ENCODE peak calls at places on chromosomes 2 and 18, in seven cellular contexts. Y is stimulated activated CD8-positive, alpha-beta memory T cell treated with anti-CD3 and anti-CD28 coated beads, Interleukin-2, amount 100 ng/mL, for 1 hour; R is Kasumi-1; A is cardiac muscle cell; S is GM10248; M is EL; Z is KG1. E is an unnamed sample.

GRCh38 chr2:102046135-102046901 is 54.6 kb downstream of the IL1R2 start:
- DNase-seq in Y (no peak), R (no peak), A (peak), S (no peak), M (no peak), Z (no peak), E (no peak)

GRCh38 chr18:72325307-72325706 is 218.8 kb downstream of the CBLN2 start:
- DNase-seq in Y (no peak), R (no peak), A (no peak), S (no peak), M (no peak), Z (no peak), E (no peak)

GRCh38 chr2:136356111-136357033 is 238.4 kb upstream of the CXCR4 start:
- DNase-seq in Y (no peak), R (no peak), A (no peak), S (no peak), M (no peak), Z (no peak), E (no peak)

GRCh38 chr18:48730010-48730409 is 191.2 kb downstream of the CTIF start:
- DNase-seq in Y (no peak), R (no peak), A (no peak), S (no peak), M (no peak), Z (no peak), E (no peak)

GRCh38 chr2:120177011-120177621 is 46.1 kb downstream of the TMEM185B start:
- DNase-seq in Y (peak), R (peak), A (no peak), S (peak), M (no peak), Z (peak), E (no peak)

GRCh38 chr2:165239826-165240618 is 808 bp downstream of the SCN2A start:
- DNase-seq in Y (no peak), R (no peak), A (no peak), S (no peak), M (no peak), Z (no peak), E (no peak)

GRCh38 chr2:18520605-18521031 is 39.8 kb downstream of the RDH14 start:
- DNase-seq in Y (peak), R (peak), A (peak), S (peak), M (peak), Z (peak), E (peak)

GRCh38 chr2:136019304-136019703 is 33.9 kb upstream of the DARS1 start:
- DNase-seq in Y (no peak), R (no peak), A (no peak), S (peak), M (no peak), Z (peak), E (no peak)

GRCh38 chr18:906416-907170 is 1.9 kb downstream of the ADCYAP1 start:
- DNase-seq in Y (no peak), R (no peak), A (no peak), S (no peak), M (no peak), Z (no peak), E (peak)

GRCh38 chr2:222891890-222892289 is 31.1 kb downstream of the ACSL3 start:
- DNase-seq in Y (no peak), R (no peak), A (no peak), S (no peak), M (no peak), Z (no peak), E (no peak)

GRCh38 chr2:86301711-86302202 is 35.7 kb downstream of the REEP1 start:
- DNase-seq in Y (no peak), R (no peak), A (peak), S (no peak), M (no peak), Z (no peak), E (no peak)

GRCh38 chr2:127061377-127062273 is 45.3 kb downstream of the BIN1 start:
- DNase-seq in Y (no peak), R (peak), A (peak), S (no peak), M (peak), Z (no peak), E (no peak)

GRCh38 chr2:205177505-205177904 is 504.8 kb upstream of the NRP2 start:
- DNase-seq in Y (no peak), R (no peak), A (no peak), S (no peak), M (no peak), Z (no peak), E (no peak)

GRCh38 chr18:49976810-49977209 is 163.5 kb upstream of the ACAA2 start:
- DNase-seq in Y (no peak), R (no peak), A (peak), S (no peak), M (no peak), Z (no peak), E (no peak)

GRCh38 chr2:239463541-239464165 is 62.8 kb upstream of the HDAC4 start:
- DNase-seq in Y (no peak), R (no peak), A (no peak), S (no peak), M (no peak), Z (no peak), E (no peak)

GRCh38 chr18:8730080-8730827 is 24.9 kb downstream of the MTCL1 start:
- DNase-seq in Y (no peak), R (peak), A (peak), S (no peak), M (peak), Z (no peak), E (peak)

GRCh38 chr18:9022397-9023170 is 79.9 kb upstream of the NDUFV2 start:
- DNase-seq in Y (no peak), R (no peak), A (peak), S (no peak), M (no peak), Z (no peak), E (no peak)

GRCh38 chr2:109185801-109186570 is 57.0 kb downstream of the SH3RF3 start:
- DNase-seq in Y (no peak), R (no peak), A (peak), S (no peak), M (peak), Z (no peak), E (no peak)

GRCh38 chr2:179558010-179558911 is 293.6 kb upstream of the SESTD1 start:
- DNase-seq in Y (no peak), R (no peak), A (no peak), S (no peak), M (no peak), Z (no peak), E (no peak)

GRCh38 chr18:47863041-47863440 is 67.4 kb downstream of the SMAD2 start:
- DNase-seq in Y (no peak), R (no peak), A (peak), S (no peak), M (no peak), Z (no peak), E (no peak)

GRCh38 chr2:239196474-239197021 is 204.3 kb downstream of the HDAC4 start:
- DNase-seq in Y (no peak), R (no peak), A (no peak), S (no peak), M (no peak), Z (no peak), E (no peak)

GRCh38 chr2:219679571-219679970 is 52.1 kb downstream of the SLC4A3 start:
- DNase-seq in Y (no peak), R (no peak), A (no peak), S (no peak), M (no peak), Z (no peak), E (no peak)

GRCh38 chr2:236554629-236555282 is 14.9 kb upstream of the ACKR3 start:
- DNase-seq in Y (no peak), R (no peak), A (no peak), S (no peak), M (no peak), Z (no peak), E (no peak)

GRCh38 chr2:152240559-152241231 is 65.1 kb upstream of the STAM2 start:
- DNase-seq in Y (no peak), R (no peak), A (peak), S (no peak), M (peak), Z (no peak), E (no peak)

GRCh38 chr2:54772110-54772509 is 48.6 kb downstream of the EML6 start:
- DNase-seq in Y (no peak), R (no peak), A (peak), S (no peak), M (peak), Z (no peak), E (no peak)

GRCh38 chr2:202932425-202933138 is 20.5 kb downstream of the CARF start:
- DNase-seq in Y (no peak), R (no peak), A (peak), S (no peak), M (peak), Z (no peak), E (no peak)

GRCh38 chr2:199303814-199304213 is 153.9 kb downstream of the SATB2 start:
- DNase-seq in Y (no peak), R (no peak), A (peak), S (no peak), M (peak), Z (no peak), E (no peak)

GRCh38 chr2:10521891-10522448 is 73.8 kb upstream of the ODC1 start:
- DNase-seq in Y (no peak), R (no peak), A (no peak), S (no peak), M (no peak), Z (no peak), E (no peak)

GRCh38 chr2:133498615-133499585 is 69.4 kb downstream of the NCKAP5 start:
- DNase-seq in Y (no peak), R (no peak), A (no peak), S (peak), M (no peak), Z (no peak), E (no peak)

GRCh38 chr18:62420151-62420512 is 95.0 kb downstream of the TNFRSF11A start:
- DNase-seq in Y (no peak), R (no peak), A (peak), S (no peak), M (peak), Z (no peak), E (no peak)

GRCh38 chr18:26489191-26489590 is 59.2 kb downstream of the KCTD1 start:
- DNase-seq in Y (no peak), R (no peak), A (no peak), S (no peak), M (no peak), Z (no peak), E (no peak)

GRCh38 chr2:161426416-161426787 is 10.3 kb downstream of the TBR1 start:
- DNase-seq in Y (no peak), R (no peak), A (no peak), S (peak), M (no peak), Z (no peak), E (no peak)

GRCh38 chr2:15658911-15659310 is 67.2 kb downstream of the DDX1 start:
- DNase-seq in Y (no peak), R (no peak), A (no peak), S (no peak), M (no peak), Z (no peak), E (no peak)

GRCh38 chr2:144836635-144837350 is 316.9 kb upstream of the ZEB2 start:
- DNase-seq in Y (no peak), R (no peak), A (peak), S (no peak), M (peak), Z (no peak), E (no peak)